ENCODE peak calls at places on chromosomes 4 and X, in seven cellular contexts. C is psoas muscle; Q is tibial nerve; D is effector memory CD4-positive, alpha-beta T cell; L is neuronal stem cell; I is thoracic aorta; S is A549. G is an unnamed sample. For H3K4me1, the result is how much of the 10 kb centered on the place peaks cover.

GRCh38 chr4:113350576-113350975 is 301.1 kb downstream of the ANK2 start:
- DNase-seq in S (no peak), I (no peak), D (no peak), L (no peak), C (no peak), Q (no peak), G (no peak)

GRCh38 chr4:478373-478772 is 20.6 kb downstream of the ZNF721 start:
- DNase-seq in C (no peak), D (no peak), L (no peak), I (no peak), Q (no peak), S (no peak), G (no peak)

GRCh38 chr4:156898373-156899117 is 73.1 kb downstream of the PDGFC start:
- DNase-seq in C (no peak), D (no peak), I (no peak), L (no peak), Q (no peak), S (no peak), G (no peak)

GRCh38 chr4:82589756-82590155 is 28.0 kb upstream of the TMEM150C start:
- DNase-seq in S (no peak), C (no peak), I (no peak), L (no peak), D (no peak), Q (no peak), G (no peak)

GRCh38 chr4:70902577-70903281 is 560 bp downstream of the MOB1B start:
- DNase-seq in Q (peak), S (peak), C (no peak), L (peak), D (no peak), I (no peak), G (peak)

GRCh38 chrX:68834371-68835103 is 5.7 kb downstream of the EFNB1 start:
- DNase-seq in I (no peak), L (no peak), S (no peak), Q (no peak), D (no peak), C (no peak), G (peak)

GRCh38 chrX:38805294-38806053 is 4.2 kb downstream of the MID1IP1 start:
- DNase-seq in L (no peak), D (peak), S (peak), I (no peak), C (peak), Q (peak), G (peak)

GRCh38 chrX:30714138-30714537 is 60.9 kb downstream of the GK start:
- DNase-seq in I (no peak), C (no peak), S (no peak), L (no peak), D (no peak), Q (no peak), G (no peak)

GRCh38 chr4:6134612-6135220 is 65.6 kb downstream of the JAKMIP1 start:
- DNase-seq in L (no peak), S (peak), D (peak), I (no peak), Q (no peak), C (no peak), G (no peak)

GRCh38 chrX:19544693-19545305 is 29.5 kb upstream of the MAP3K15 start:
- DNase-seq in L (peak), D (no peak), I (no peak), Q (peak), C (no peak), S (peak), G (no peak)

GRCh38 chrX:38879631-38880220 is 78.5 kb downstream of the MID1IP1 start:
- DNase-seq in I (no peak), L (no peak), C (peak), Q (no peak), S (no peak), D (no peak), G (peak)

GRCh38 chr4:144716778-144717177 is 70.8 kb downstream of the HHIP start:
- DNase-seq in I (no peak), Q (no peak), C (no peak), L (no peak), D (no peak), S (no peak), G (no peak)

GRCh38 chr4:48493485-48494100 is 3.5 kb downstream of the ZAR1 start:
- DNase-seq in S (no peak), L (no peak), D (no peak), C (no peak), I (no peak), Q (no peak), G (no peak)

GRCh38 chrX:22395372-22395771 is 122.7 kb downstream of the CBLL2 start:
- DNase-seq in D (no peak), Q (no peak), L (no peak), C (no peak), S (no peak), I (no peak), G (no peak)

GRCh38 chrX:85493821-85494220 is 114.4 kb upstream of the POF1B start:
- DNase-seq in S (no peak), D (no peak), L (no peak), C (no peak), I (no peak), Q (no peak), G (no peak)

GRCh38 chr4:47619691-47620090 is 134.6 kb downstream of the ATP10D start:
- DNase-seq in D (no peak), I (no peak), Q (no peak), C (no peak), L (no peak), S (no peak), G (no peak)

GRCh38 chrX:112163916-112164315 is 81.3 kb upstream of the TRPC5 start:
- DNase-seq in D (no peak), S (no peak), Q (no peak), I (no peak), C (no peak), L (no peak), G (no peak)

GRCh38 chr4:168569066-168569908 is 72.4 kb downstream of the PALLD start:
- DNase-seq in D (no peak), L (no peak), I (no peak), Q (no peak), C (no peak), S (peak), G (peak)

GRCh38 chr4:2911868-2912267 is 51.3 kb downstream of the NOP14 start:
- DNase-seq in D (no peak), C (no peak), Q (no peak), I (no peak), S (no peak), L (no peak), G (no peak)

GRCh38 chrX:39822133-39822748 is 275.5 kb downstream of the BCOR start:
- DNase-seq in I (no peak), D (no peak), Q (no peak), S (no peak), C (peak), L (no peak), G (no peak)

GRCh38 chr4:52750819-52751348 is 341 bp downstream of the ERVMER34-1 start:
- DNase-seq in S (peak), C (peak), L (no peak), I (no peak), D (no peak), Q (no peak), G (peak)

GRCh38 chr4:48967626-48968025 is 18.4 kb upstream of the CWH43 start:
- DNase-seq in S (no peak), Q (no peak), L (no peak), I (no peak), D (no peak), C (no peak), G (no peak)

GRCh38 chr4:100246697-100247096 is 56.4 kb upstream of the DDIT4L start:
- DNase-seq in I (no peak), L (no peak), D (no peak), S (no peak), Q (no peak), C (peak), G (no peak)

GRCh38 chr4:55793479-55793878 is 26.1 kb upstream of the EXOC1L start:
- DNase-seq in D (no peak), C (no peak), L (no peak), S (no peak), I (no peak), Q (no peak), G (peak)

GRCh38 chrX:19795289-19795688 is 92.1 kb downstream of the SH3KBP1 start:
- DNase-seq in S (no peak), L (no peak), I (no peak), C (no peak), Q (no peak), D (no peak), G (no peak)

GRCh38 chrX:68865300-68865699 is 36.5 kb downstream of the EFNB1 start:
- DNase-seq in Q (no peak), C (no peak), S (no peak), L (no peak), I (no peak), D (no peak), G (no peak)

GRCh38 chr4:166012129-166013078 is 139.4 kb downstream of the TLL1 start:
- DNase-seq in D (no peak), C (no peak), L (no peak), S (no peak), Q (no peak), I (no peak), G (no peak)

GRCh38 chrX:147710301-147710700 is 201.4 kb upstream of the FMR1 start:
- DNase-seq in S (no peak), C (no peak), D (no peak), I (no peak), L (peak), Q (no peak), G (no peak)

GRCh38 chr4:165684177-165684870 is 188.7 kb upstream of the TLL1 start:
- DNase-seq in L (no peak), Q (no peak), I (no peak), D (no peak), S (no peak), C (no peak), G (no peak)

GRCh38 chrX:53022381-53022780 is 26.2 kb upstream of the GPR173 start:
- DNase-seq in Q (no peak), D (no peak), L (no peak), I (no peak), C (no peak), S (no peak), G (no peak)

GRCh38 chr4:36256398-36256828 is 12.1 kb upstream of the ARAP2 start:
- DNase-seq in C (peak), S (no peak), D (no peak), I (no peak), L (no peak), Q (no peak), G (no peak)

GRCh38 chr4:47287735-47288134 is 175.8 kb downstream of the COMMD8 start:
- DNase-seq in L (no peak), I (no peak), Q (no peak), C (no peak), D (no peak), S (no peak), G (no peak)

GRCh38 chrX:78116365-78116764 is 12.3 kb downstream of the PGK1 start:
- DNase-seq in I (no peak), L (no peak), Q (no peak), C (no peak), S (no peak), D (no peak), G (no peak)

GRCh38 chr4:8010618-8011017 is 71.0 kb upstream of the AFAP1 start:
- DNase-seq in S (no peak), D (no peak), L (peak), C (peak), Q (peak), I (no peak), G (peak)

GRCh38 chrX:9530848-9531274 is 66.0 kb downstream of the TBL1X start:
- DNase-seq in C (peak), Q (peak), I (peak), L (peak), S (peak), D (peak), G (peak)

GRCh38 chrX:9534686-9535085 is 69.8 kb downstream of the TBL1X start:
- DNase-seq in L (no peak), C (no peak), S (no peak), Q (no peak), I (no peak), D (no peak), G (no peak)

GRCh38 chrX:9532349-9532748 is 67.5 kb downstream of the TBL1X start:
- DNase-seq in Q (no peak), D (no peak), I (no peak), C (no peak), S (no peak), L (no peak), G (no peak)

GRCh38 chrX:9535101-9535500 is 70.2 kb downstream of the TBL1X start:
- DNase-seq in D (no peak), L (no peak), I (no peak), S (no peak), C (no peak), Q (no peak), G (no peak)

GRCh38 chrX:9533611-9534010 is 68.8 kb downstream of the TBL1X start:
- DNase-seq in I (no peak), L (no peak), D (no peak), C (no peak), S (no peak), Q (no peak), G (no peak)
- H3K27ac ChIP-seq in I (no peak), L (peak), D (no peak), C (no peak), S (no peak), Q (no peak), G (no peak)

DNA sequence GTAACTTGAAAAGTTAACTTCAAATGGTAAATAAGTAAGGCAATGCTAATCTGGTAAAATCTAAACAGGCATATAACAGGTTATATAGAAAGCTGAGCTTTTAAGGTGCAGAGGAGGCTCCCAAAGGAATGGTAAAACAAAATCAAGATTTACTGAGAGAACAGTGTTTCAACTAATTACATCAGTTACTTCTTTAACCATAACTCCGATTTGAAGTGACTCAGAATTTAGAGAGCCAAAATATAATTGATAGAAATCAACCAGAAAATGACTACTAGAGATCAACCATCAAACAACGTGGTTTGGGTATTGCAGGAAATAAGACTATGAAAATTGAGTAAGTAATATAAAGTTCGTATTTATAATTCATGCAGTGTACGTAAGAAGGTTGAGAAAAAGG is 6.9 kb downstream of the G3BP2 start:
- DNase-seq in I (no peak), C (no peak), Q (no peak), S (no peak), L (no peak), D (no peak), G (no peak)
- H3K4me1 ChIP-seq in I (half or more), C (half or more), Q (under half), S (under half), L (under half), D (under half), G (under half)

DNA sequence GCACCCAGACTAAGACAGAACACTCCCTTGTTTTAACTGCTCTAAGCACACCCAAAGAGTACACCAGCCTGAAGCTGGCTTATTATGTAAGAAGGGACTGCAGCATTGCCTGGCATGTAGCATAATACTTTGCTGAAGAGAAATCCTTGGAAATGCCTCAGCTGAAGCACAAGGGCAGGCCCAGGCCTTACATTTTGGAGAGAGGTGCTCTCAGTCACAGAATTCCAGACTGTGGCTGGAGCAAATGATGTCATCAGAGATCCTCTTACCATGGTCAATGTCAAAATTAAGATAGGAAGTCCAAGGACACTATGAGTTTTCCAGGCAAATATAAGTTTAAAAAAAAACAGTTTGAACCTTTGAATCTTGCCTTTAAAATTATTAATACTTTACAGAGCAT is 14.8 kb downstream of the ARHGEF6 start:
- DNase-seq in C (no peak), Q (no peak), I (no peak), S (no peak), L (no peak), D (no peak), G (no peak)
- H3K27ac ChIP-seq in C (peak), Q (peak), I (peak), S (no peak), L (no peak), D (no peak), G (no peak)

GRCh38 chr4:73894021-73894420 is 24.8 kb downstream of the CXCL1 start:
- DNase-seq in L (no peak), S (no peak), C (no peak), Q (no peak), D (no peak), I (no peak), G (no peak)
- H3K4me1 ChIP-seq in L (under half), S (under half), C (under half), Q (under half), D (under half), I (under half), G (under half)

GRCh38 chr4:151811403-151811802 is 50.6 kb upstream of the GATB start:
- DNase-seq in Q (no peak), L (no peak), D (no peak), C (no peak), I (no peak), S (no peak), G (no peak)

GRCh38 chr4:151808120-151808529 is 47.3 kb upstream of the GATB start:
- DNase-seq in L (no peak), C (no peak), I (no peak), S (no peak), Q (no peak), D (no peak), G (no peak)

GRCh38 chr4:151807220-151807619 is 46.4 kb upstream of the GATB start:
- DNase-seq in D (no peak), C (no peak), Q (no peak), L (no peak), I (no peak), S (no peak), G (no peak)

GRCh38 chr4:151809716-151810115 is 48.9 kb upstream of the GATB start:
- DNase-seq in D (no peak), L (no peak), Q (no peak), I (no peak), S (no peak), C (no peak), G (no peak)

DNA sequence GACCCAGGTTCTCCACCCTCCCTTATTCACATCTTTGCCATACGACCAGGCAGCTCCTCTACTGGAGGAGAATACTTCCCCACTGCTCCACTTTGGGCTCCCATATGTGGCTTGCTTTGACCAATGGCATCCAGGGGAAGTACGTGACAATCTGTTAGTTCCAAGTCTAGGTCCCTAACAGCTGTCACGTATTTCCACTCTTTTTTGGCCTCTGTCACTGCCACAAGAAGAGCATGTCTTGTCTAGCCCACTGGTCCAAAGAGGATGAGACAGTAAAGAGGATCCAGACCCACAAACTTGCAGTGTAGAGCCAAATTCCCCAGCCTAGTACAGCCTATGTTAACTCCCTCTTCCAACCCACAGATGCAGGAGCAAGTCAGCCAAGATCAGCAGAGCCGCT is 49.7 kb upstream of the GATB start:
- DNase-seq in I (no peak), D (no peak), S (no peak), C (no peak), Q (no peak), L (no peak), G (no peak)
- H3K27ac ChIP-seq in I (no peak), D (no peak), S (no peak), C (no peak), Q (no peak), L (no peak), G (no peak)